ENCODE peak calls at places on chromosomes 4 and X, in five cellular contexts. V, M, Y, U and B are unnamed samples.

GRCh38 chr4:123709336-123709735 is 312.7 kb downstream of the SPRY1 start:
- DNase-seq in V (no peak), M (no peak), Y (no peak), U (peak), B (no peak)

GRCh38 chrX:101550825-101551767 is 749 bp downstream of the ARMCX1 start:
- DNase-seq in V (no peak), M (peak), Y (no peak), U (no peak), B (peak)

GRCh38 chr4:140937866-140938265 is 181.7 kb upstream of the TBC1D9 start:
- DNase-seq in V (no peak), M (peak), Y (no peak), U (peak), B (peak)

GRCh38 chr4:82718067-82718935 is 80.3 kb downstream of the SCD5 start:
- DNase-seq in V (no peak), M (peak), Y (no peak), U (no peak), B (no peak)

GRCh38 chr4:74531952-74532794 is 87.2 kb downstream of the AREG start:
- DNase-seq in V (no peak), M (peak), Y (no peak), U (peak), B (peak)

GRCh38 chr4:1176398-1177273 is 4.3 kb upstream of the SPON2 start:
- DNase-seq in V (no peak), M (no peak), Y (no peak), U (no peak), B (no peak)

GRCh38 chr4:119040711-119041185 is 94.9 kb upstream of the MYOZ2 start:
- DNase-seq in V (no peak), M (peak), Y (no peak), U (peak), B (peak)

GRCh38 chrX:41695464-41695863 is 6.7 kb downstream of the GPR34 start:
- DNase-seq in V (no peak), M (peak), Y (no peak), U (no peak), B (no peak)

GRCh38 chr4:81538712-81539432 is 67.2 kb upstream of the RASGEF1B start:
- DNase-seq in V (no peak), M (no peak), Y (no peak), U (no peak), B (no peak)

GRCh38 chr4:124459922-124460301 is 252.6 kb downstream of the ANKRD50 start:
- DNase-seq in V (no peak), M (peak), Y (no peak), U (no peak), B (no peak)

GRCh38 chr4:18389118-18389517 is 367.6 kb upstream of the LCORL start:
- DNase-seq in V (no peak), M (no peak), Y (no peak), U (no peak), B (no peak)

GRCh38 chrX:135463937-135464336 is 42.2 kb downstream of the SMIM10L2A start:
- DNase-seq in V (no peak), M (peak), Y (no peak), U (peak), B (peak)

GRCh38 chrX:111615227-111615626 is 65.7 kb upstream of the ALG13 start:
- DNase-seq in V (no peak), M (no peak), Y (no peak), U (no peak), B (no peak)

GRCh38 chrX:147912093-147912801 is 528 bp downstream of the FMR1 start:
- DNase-seq in V (no peak), M (peak), Y (no peak), U (peak), B (peak)

GRCh38 chrX:5957506-5957905 is 271.2 kb downstream of the NLGN4X start:
- DNase-seq in V (no peak), M (peak), Y (no peak), U (no peak), B (no peak)

GRCh38 chr4:147970003-147970402 is 238.1 kb downstream of the ARHGAP10 start:
- DNase-seq in V (no peak), M (no peak), Y (no peak), U (no peak), B (no peak)

GRCh38 chrX:155997436-155997835 is at the start of gene IL9R:
- DNase-seq in V (no peak), M (no peak), Y (peak), U (no peak), B (no peak)